ENCODE peak calls at places on chromosome 11, in five cellular contexts. One of them, this sample, is unnamed.

GRCh38 chr11:20594274-20595061 is 4.9 kb upstream of the SLC6A5 start:
- DNase-seq in cardiac fibroblast: no peak
- DNase-seq in activated T-helper 9 cell treated with anti-CD3 and anti-CD28 coated beads, Interleukin-2, amount 50 U/mL, for 16 hours: no peak
- DNase-seq in skeletal muscle cell: no peak
- DNase-seq in fibroblast of pulmonary artery: no peak
- DNase-seq in this sample: no peak

GRCh38 chr11:119831011-119831410 is 102.0 kb upstream of the NECTIN1 start:
- DNase-seq in cardiac fibroblast: no peak
- DNase-seq in activated T-helper 9 cell treated with anti-CD3 and anti-CD28 coated beads, Interleukin-2, amount 50 U/mL, for 16 hours: no peak
- DNase-seq in skeletal muscle cell: no peak
- DNase-seq in fibroblast of pulmonary artery: no peak
- DNase-seq in this sample: no peak

GRCh38 chr11:70536051-70536877 is 137.9 kb downstream of the CTTN start:
- DNase-seq in cardiac fibroblast: no peak
- DNase-seq in activated T-helper 9 cell treated with anti-CD3 and anti-CD28 coated beads, Interleukin-2, amount 50 U/mL, for 16 hours: no peak
- DNase-seq in skeletal muscle cell: no peak
- DNase-seq in fibroblast of pulmonary artery: no peak
- DNase-seq in this sample: no peak

GRCh38 chr11:16555956-16556355 is 182.5 kb upstream of the C11orf58 start:
- DNase-seq in cardiac fibroblast: no peak
- DNase-seq in activated T-helper 9 cell treated with anti-CD3 and anti-CD28 coated beads, Interleukin-2, amount 50 U/mL, for 16 hours: no peak
- DNase-seq in skeletal muscle cell: no peak
- DNase-seq in fibroblast of pulmonary artery: no peak
- DNase-seq in this sample: no peak

GRCh38 chr11:116582621-116583020 is 190.2 kb downstream of the BUD13 start:
- DNase-seq in cardiac fibroblast: no peak
- DNase-seq in activated T-helper 9 cell treated with anti-CD3 and anti-CD28 coated beads, Interleukin-2, amount 50 U/mL, for 16 hours: no peak
- DNase-seq in skeletal muscle cell: no peak
- DNase-seq in fibroblast of pulmonary artery: no peak
- DNase-seq in this sample: no peak

GRCh38 chr11:127632971-127633680 is 632.6 kb upstream of the KIRREL3 start:
- DNase-seq in cardiac fibroblast: peak; percentile 56
- DNase-seq in activated T-helper 9 cell treated with anti-CD3 and anti-CD28 coated beads, Interleukin-2, amount 50 U/mL, for 16 hours: no peak
- DNase-seq in skeletal muscle cell: no peak
- DNase-seq in fibroblast of pulmonary artery: no peak
- DNase-seq in this sample: no peak

GRCh38 chr11:61980783-61981541 is 13.5 kb upstream of the FTH1 start:
- DNase-seq in cardiac fibroblast: no peak
- DNase-seq in activated T-helper 9 cell treated with anti-CD3 and anti-CD28 coated beads, Interleukin-2, amount 50 U/mL, for 16 hours: no peak
- DNase-seq in skeletal muscle cell: no peak
- DNase-seq in fibroblast of pulmonary artery: no peak
- DNase-seq in this sample: no peak

GRCh38 chr11:105490333-105490732 is 119.5 kb upstream of the GRIA4 start:
- DNase-seq in cardiac fibroblast: no peak
- DNase-seq in activated T-helper 9 cell treated with anti-CD3 and anti-CD28 coated beads, Interleukin-2, amount 50 U/mL, for 16 hours: no peak
- DNase-seq in skeletal muscle cell: no peak
- DNase-seq in fibroblast of pulmonary artery: no peak
- DNase-seq in this sample: no peak

GRCh38 chr11:73645570-73645969 is 811 bp upstream of the PLEKHB1 start:
- DNase-seq in cardiac fibroblast: no peak
- DNase-seq in activated T-helper 9 cell treated with anti-CD3 and anti-CD28 coated beads, Interleukin-2, amount 50 U/mL, for 16 hours: no peak
- DNase-seq in skeletal muscle cell: no peak
- DNase-seq in fibroblast of pulmonary artery: no peak
- DNase-seq in this sample: no peak